ENCODE peak calls at places on chromosome 4, in four cellular contexts. Y, Q, Z and C are unnamed samples. For H3K36me3 and H3K9me2, the result is how much of the 10 kb centered on the place peaks cover.

GRCh38 chr4:3372933-3373465 is 68.8 kb upstream of the HGFAC start:
- DNase-seq in Y (no peak), Q (no peak), Z (no peak), C (no peak)

GRCh38 chr4:53586121-53586816 is 5.0 kb downstream of the LNX1 start:
- DNase-seq in Y (no peak), Q (no peak), Z (peak), C (no peak)

GRCh38 chr4:13905543-13905942 is 278.0 kb upstream of the BOD1L1 start:
- DNase-seq in Y (no peak), Q (no peak), Z (peak), C (no peak)

GRCh38 chr4:115944146-115944905 is 830.9 kb upstream of the NDST4 start:
- DNase-seq in Y (no peak), Q (no peak), Z (no peak), C (no peak)

GRCh38 chr4:60368986-60369385 is 831.1 kb upstream of the ADGRL3 start:
- DNase-seq in Y (no peak), Q (no peak), Z (no peak), C (no peak)

GRCh38 chr4:3348621-3349020 is 55.8 kb downstream of the RGS12 start:
- DNase-seq in Y (no peak), Q (no peak), Z (no peak), C (no peak)

GRCh38 chr4:138952405-138952804 is 63.2 kb upstream of the NOCT start:
- DNase-seq in Y (no peak), Q (peak), Z (peak), C (no peak)

GRCh38 chr4:179307297-179308136 is 1865.3 kb upstream of the AGA start:
- DNase-seq in Y (peak), Q (peak), Z (peak), C (peak)

GRCh38 chr4:15557806-15558550 is 88.3 kb downstream of the CC2D2A start:
- DNase-seq in Y (no peak), Q (no peak), Z (no peak), C (no peak)

GRCh38 chr4:144709793-144710525 is 64.0 kb downstream of the HHIP start:
- DNase-seq in Y (peak), Q (no peak), Z (peak), C (no peak)

GRCh38 chr4:169282429-169283113 is 11.8 kb upstream of the SH3RF1 start:
- DNase-seq in Y (no peak), Q (no peak), Z (peak), C (no peak)

GRCh38 chr4:163556169-163556568 is 61.7 kb downstream of the TMA16 start:
- DNase-seq in Y (no peak), Q (no peak), Z (no peak), C (peak)

GRCh38 chr4:117085185-117085701 is at the start of gene TRAM1L1:
- DNase-seq in Y (no peak), Q (peak), Z (peak), C (peak)

GRCh38 chr4:105061136-105061696 is 85.5 kb upstream of the TET2 start:
- DNase-seq in Y (peak), Q (peak), Z (no peak), C (peak)

GRCh38 chr4:86421461-86421860 is 61.6 kb upstream of the MAPK10 start:
- DNase-seq in Y (no peak), Q (no peak), Z (no peak), C (no peak)

GRCh38 chr4:3226467-3226866 is 22.5 kb upstream of the MSANTD1 start:
- DNase-seq in Y (no peak), Q (no peak), Z (no peak), C (no peak)

GRCh38 chr4:167940217-167940616 is 152.1 kb upstream of the ANXA10 start:
- DNase-seq in Y (no peak), Q (no peak), Z (no peak), C (no peak)

GRCh38 chr4:105631818-105632400 is 76.6 kb downstream of the INTS12 start:
- DNase-seq in Y (no peak), Q (no peak), Z (peak), C (peak)

GRCh38 chr4:110275871-110276270 is 77.5 kb upstream of the ELOVL6 start:
- DNase-seq in Y (no peak), Q (no peak), Z (peak), C (no peak)

GRCh38 chr4:159296061-159296460 is 193.2 kb downstream of the RAPGEF2 start:
- DNase-seq in Y (no peak), Q (no peak), Z (peak), C (no peak)

GRCh38 chr4:20603671-20604313 is 96.5 kb upstream of the PACRGL start:
- DNase-seq in Y (no peak), Q (no peak), Z (peak), C (no peak)

GRCh38 chr4:77236806-77237205 is 79.8 kb downstream of the CCNG2 start:
- DNase-seq in Y (no peak), Q (no peak), Z (no peak), C (no peak)

GRCh38 chr4:77235289-77235854 is 78.4 kb downstream of the CCNG2 start:
- DNase-seq in Y (no peak), Q (no peak), Z (no peak), C (no peak)

DNA sequence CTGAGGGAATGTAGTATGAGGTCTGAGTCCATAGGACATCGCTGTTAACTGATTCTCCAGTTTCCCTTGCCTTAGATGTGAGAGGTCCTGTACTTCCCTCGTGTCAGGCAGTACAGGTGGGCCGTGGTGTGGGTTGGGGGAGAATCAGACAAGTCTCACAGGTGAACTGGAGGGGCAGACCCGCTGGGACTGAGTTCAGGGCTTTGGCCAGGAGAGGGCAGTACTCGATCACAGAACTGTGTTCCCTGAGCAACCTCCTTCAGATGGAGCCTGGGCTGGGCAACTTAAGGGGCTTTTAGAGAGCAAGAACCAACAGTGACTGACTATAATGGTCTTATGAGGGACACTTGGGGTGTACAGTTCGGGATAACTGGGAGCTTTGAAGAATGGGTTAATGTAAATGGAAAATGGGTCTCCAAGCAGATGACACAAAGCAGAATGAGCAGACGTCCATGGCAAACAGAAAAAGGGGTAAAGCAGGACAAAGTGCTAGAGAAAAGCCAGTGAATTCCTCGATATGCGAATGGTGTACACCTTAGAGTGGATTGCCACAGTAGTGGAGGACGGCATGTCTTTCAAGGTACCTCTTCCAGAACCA is 83.6 kb downstream of the CCNG2 start:
- DNase-seq in Y (peak), Q (peak), Z (peak), C (peak)
- TF ChIP-seq EZH2 in Y (no peak), Q (no peak), Z (no peak), C (no peak)

DNA sequence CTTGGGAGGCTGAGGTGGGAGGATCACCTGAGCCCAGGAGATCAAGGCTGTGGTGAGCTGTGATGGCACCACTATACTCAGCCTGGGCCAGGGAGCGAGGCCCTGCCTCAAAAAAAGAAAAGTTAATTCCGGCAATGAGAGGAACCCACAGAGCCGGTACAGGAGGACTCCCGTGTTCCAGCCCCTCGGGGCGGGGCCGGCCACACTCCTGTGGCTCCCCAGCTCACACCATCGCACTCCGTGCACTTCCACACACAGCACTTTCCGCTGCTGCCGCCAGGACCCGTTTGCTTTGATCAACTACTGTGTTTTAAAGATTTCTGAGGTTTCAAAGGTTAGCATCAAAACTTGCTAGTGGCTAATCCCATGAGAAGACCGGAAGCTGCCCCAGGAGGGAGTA is 171.7 kb downstream of the AFAP1 start:
- DNase-seq in Y (no peak), Q (no peak), Z (no peak), C (no peak)
- H3K36me3 ChIP-seq in Y (under half), Q (under half), Z (half or more), C (under half)

GRCh38 chr4:123599920-123600394 is 203.4 kb downstream of the SPRY1 start:
- DNase-seq in Y (no peak), Q (peak), Z (peak), C (peak)
- H3K9me2 ChIP-seq in Y (under half), Q (under half), Z (under half), C (under half)

GRCh38 chr4:137536789-137537561 is 4.7 kb upstream of the PCDH18 start:
- DNase-seq in Y (no peak), Q (no peak), Z (no peak), C (peak)
- TF ChIP-seq EZH2 in Y (no peak), Q (no peak), Z (no peak), C (no peak)

GRCh38 chr4:6298852-6299251 is 29.2 kb downstream of the WFS1 start:
- DNase-seq in Y (no peak), Q (no peak), Z (no peak), C (no peak)

GRCh38 chr4:6296026-6296425 is 26.4 kb downstream of the WFS1 start:
- DNase-seq in Y (no peak), Q (no peak), Z (no peak), C (no peak)

GRCh38 chr4:6295495-6295894 is 25.8 kb downstream of the WFS1 start:
- DNase-seq in Y (no peak), Q (no peak), Z (no peak), C (no peak)

GRCh38 chr4:6298035-6298434 is 28.4 kb downstream of the WFS1 start:
- DNase-seq in Y (no peak), Q (no peak), Z (no peak), C (no peak)

GRCh38 chr4:6297266-6297815 is 27.7 kb downstream of the WFS1 start:
- DNase-seq in Y (no peak), Q (no peak), Z (no peak), C (no peak)
- H3K36me3 ChIP-seq in Y (under half), Q (under half), Z (under half), C (under half)

DNA sequence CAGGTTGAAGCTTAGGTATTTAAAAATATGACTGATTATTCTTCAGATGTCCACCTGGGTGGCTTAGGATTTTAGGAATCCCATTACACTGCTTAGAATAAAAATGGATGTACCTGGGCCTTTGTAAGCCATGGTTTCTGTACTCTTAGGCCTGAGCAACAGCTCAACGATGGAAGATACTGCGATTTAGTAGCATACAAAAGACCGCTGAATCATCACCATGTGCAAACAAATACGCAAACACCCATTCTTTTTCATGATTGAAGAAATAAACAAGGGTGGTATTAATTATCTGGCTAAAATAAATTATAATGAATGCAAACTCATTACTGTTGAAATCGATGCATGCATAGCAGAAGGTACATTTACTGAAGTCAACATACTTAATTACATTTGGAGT is 188.9 kb downstream of the ZNF330 start:
- DNase-seq in Y (no peak), Q (no peak), Z (no peak), C (no peak)
- H3K9me2 ChIP-seq in Y (under half), Q (under half), Z (under half), C (under half)

DNA sequence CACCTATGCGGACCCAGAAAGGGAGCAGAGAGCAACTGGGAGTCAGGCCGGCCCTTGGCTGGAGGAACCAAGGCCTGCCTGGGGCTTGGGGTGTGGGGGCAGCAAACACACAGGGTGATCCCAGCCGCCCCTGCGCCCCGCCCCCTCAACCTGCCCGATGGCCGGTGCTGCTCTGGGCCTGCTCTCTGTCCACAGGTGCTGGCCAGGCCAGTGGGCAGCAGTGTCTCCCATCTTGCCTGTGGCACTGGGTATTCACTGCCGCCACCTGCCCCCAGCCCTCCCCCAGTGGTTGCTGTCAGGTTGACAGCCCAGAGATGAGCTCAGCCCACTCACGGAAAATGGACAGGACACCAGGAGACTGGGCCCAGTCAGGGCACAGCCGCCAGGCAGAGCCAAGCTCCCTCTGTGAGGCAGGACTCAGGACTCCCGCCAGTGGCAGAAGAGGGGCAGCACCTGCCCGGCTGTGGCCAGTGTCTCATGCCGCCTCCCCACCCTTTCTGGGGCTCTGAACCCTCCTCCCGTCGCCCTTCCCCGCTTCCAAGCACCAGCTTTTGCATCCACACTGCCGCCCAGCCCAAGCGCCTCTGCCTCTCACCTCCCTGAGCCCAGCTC is 4.7 kb downstream of the NKX1-1 start:
- DNase-seq in Y (no peak), Q (no peak), Z (no peak), C (no peak)
- TF ChIP-seq EZH2 in Y (no peak), Q (no peak), Z (no peak), C (no peak)

DNA sequence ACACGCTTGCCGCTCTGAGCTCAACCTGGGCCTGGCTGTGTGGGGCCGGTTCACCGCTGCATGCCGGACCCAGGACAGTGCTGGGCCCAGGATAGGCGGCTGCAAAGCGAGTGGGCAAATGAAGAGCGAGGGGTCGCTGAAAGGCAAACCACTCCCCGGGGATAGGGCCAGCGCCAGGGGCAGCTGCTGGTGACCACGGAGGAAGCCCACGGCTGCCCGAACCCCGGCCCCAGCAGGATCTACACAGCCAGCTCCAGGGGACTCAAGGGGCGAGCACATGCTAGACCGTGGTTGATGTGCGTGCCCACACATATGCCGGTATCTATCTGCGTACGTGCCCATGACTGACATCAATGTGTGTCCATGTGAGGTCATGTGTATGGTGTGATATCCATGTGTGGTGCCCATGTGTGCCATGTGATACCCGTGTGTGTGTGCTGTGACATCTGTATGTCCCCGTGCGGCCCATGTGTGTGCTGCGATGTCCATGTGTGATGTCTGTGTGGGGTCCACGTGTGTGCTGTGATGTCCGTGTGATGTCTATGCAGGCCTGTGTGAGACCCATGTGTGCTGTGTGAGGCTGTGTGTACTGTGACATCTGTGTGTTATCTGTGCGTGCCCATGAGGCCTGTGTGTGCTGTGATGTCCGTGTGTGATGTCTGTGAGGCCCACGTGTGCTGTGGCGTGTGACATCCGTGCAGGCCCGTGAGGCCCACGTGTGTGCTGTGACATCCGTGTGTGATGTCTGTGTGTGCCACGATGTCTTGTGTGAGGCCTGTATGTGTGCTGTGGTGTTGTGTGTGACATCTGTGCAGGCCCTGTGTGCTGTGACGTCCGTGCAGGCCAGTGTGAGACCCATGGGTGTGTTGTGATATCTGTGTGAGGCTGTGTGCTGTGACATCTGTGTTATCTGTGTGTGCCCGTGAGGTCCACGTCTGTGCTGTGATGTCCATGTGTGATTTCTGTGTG is 24.8 kb downstream of the CTBP1 start:
- DNase-seq in Y (no peak), Q (no peak), Z (no peak), C (no peak)
- H3K36me3 ChIP-seq in Y (under half), Q (under half), Z (under half), C (under half)

DNA sequence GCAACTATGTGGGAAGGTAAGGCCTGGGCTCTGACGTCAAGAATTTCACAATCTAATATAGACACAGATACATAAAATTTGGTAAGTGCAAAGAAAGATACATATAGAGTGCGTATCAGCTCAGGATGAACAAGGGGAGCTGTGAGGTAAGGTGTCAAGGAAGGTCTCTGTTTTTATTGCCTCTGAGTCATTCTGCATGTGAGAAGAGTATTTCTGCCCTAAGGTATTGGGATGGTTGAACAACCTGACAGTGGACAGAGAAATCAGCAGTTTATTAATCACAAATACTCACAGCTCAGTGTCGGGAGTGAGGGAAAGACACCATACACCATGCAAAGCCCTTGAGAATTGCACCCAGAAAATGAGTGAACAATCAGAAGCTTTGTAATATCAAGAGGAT is 89.8 kb downstream of the COMMD8 start:
- DNase-seq in Y (no peak), Q (no peak), Z (no peak), C (no peak)
- H3K9me2 ChIP-seq in Y (under half), Q (under half), Z (under half), C (under half)